ENCODE peak calls at places on chromosomes 4 and X, in nine cellular contexts. H is body of pancreas, Y is uterus, Z is ovary, K is prostate gland, Q is adrenal gland, M is K562, F is A549, J is upper lobe of left lung. A is an unnamed sample.

GRCh38 chr4:147924604-147925412 is 192.9 kb downstream of the ARHGAP10 start:
- DNase-seq in M (no peak), F (peak; percentile 4), J (no peak), Q (peak; percentile 27), Z (peak; percentile 35), H (peak; percentile 35), K (peak; percentile 32), Y (no peak), A (no peak)

GRCh38 chr4:29081230-29081955 is 1638.8 kb upstream of the PCDH7 start:
- DNase-seq in Z (no peak), Q (no peak), Y (no peak), M (no peak), J (no peak), H (no peak), K (no peak), F (no peak), A (no peak)

GRCh38 chrX:147917700-147918694 is 6.3 kb downstream of the FMR1 start:
- DNase-seq in Z (no peak), H (no peak), F (no peak), Y (no peak), M (no peak), Q (no peak), J (no peak), K (no peak), A (no peak)

GRCh38 chr4:77010841-77011354 is 61.3 kb downstream of the SEPTIN11 start:
- DNase-seq in K (no peak), F (no peak), H (no peak), M (no peak), Y (no peak), Z (no peak), J (no peak), Q (no peak), A (no peak)

GRCh38 chrX:153875391-153876111 is 10.4 kb downstream of the L1CAM start:
- DNase-seq in M (peak; percentile 86), Z (peak; percentile 69), F (peak; percentile 43), Q (peak; percentile 42), K (peak; percentile 17), Y (peak; percentile 54), J (peak; percentile 90), H (peak; percentile 33), A (peak; percentile 66)

GRCh38 chrX:24899391-24899790 is 116.4 kb downstream of the ARX start:
- DNase-seq in Z (no peak), Q (no peak), M (no peak), F (no peak), K (no peak), J (no peak), H (no peak), Y (no peak), A (no peak)

GRCh38 chr4:159008671-159009070 is 94.2 kb upstream of the RAPGEF2 start:
- DNase-seq in H (no peak), Z (no peak), J (no peak), Y (no peak), M (no peak), F (no peak), K (no peak), Q (no peak), A (no peak)

GRCh38 chrX:118727686-118728339 is 407 bp downstream of the IL13RA1 start:
- DNase-seq in K (peak; percentile 11), Y (peak; percentile 37), F (no peak), Z (peak; percentile 57), M (no peak), Q (peak; percentile 50), H (peak; percentile 52), J (peak; percentile 91), A (peak; percentile 60)

GRCh38 chr4:38139187-38139586 is 179.0 kb downstream of the PTTG2 start:
- DNase-seq in H (no peak), Z (no peak), Q (no peak), F (no peak), M (no peak), K (no peak), J (no peak), Y (no peak), A (no peak)

GRCh38 chr4:144353240-144353639 is 212.7 kb upstream of the GYPA start:
- DNase-seq in Y (no peak), F (no peak), Q (no peak), M (no peak), J (no peak), H (no peak), K (peak; percentile 65), Z (no peak), A (no peak)

GRCh38 chrX:129115104-129115503 is 408.2 kb downstream of the SMARCA1 start:
- DNase-seq in Y (no peak), J (no peak), Q (peak; percentile 13), M (peak; percentile 52), K (no peak), Z (no peak), H (peak; percentile 2), F (peak; percentile 13), A (no peak)

GRCh38 chr4:168955674-168956073 is 54.4 kb downstream of the CBR4 start:
- DNase-seq in J (no peak), F (no peak), Y (no peak), Q (no peak), K (no peak), Z (no peak), H (no peak), M (no peak), A (no peak)

GRCh38 chr4:127001898-127002297 is 630.9 kb upstream of the INTU start:
- DNase-seq in Z (no peak), Y (no peak), H (no peak), K (no peak), Q (no peak), J (no peak), M (no peak), F (no peak), A (no peak)

GRCh38 chrX:13092455-13092941 is 48.1 kb upstream of the FAM9C start:
- DNase-seq in F (no peak), Y (no peak), K (no peak), M (no peak), Q (peak; percentile 43), Z (no peak), J (no peak), H (peak; percentile 59), A (no peak)

GRCh38 chr4:108906006-108906405 is 143.2 kb upstream of the ETNPPL start:
- DNase-seq in Q (no peak), J (no peak), M (no peak), K (no peak), F (no peak), Z (no peak), Y (no peak), H (no peak), A (no peak)

DNA sequence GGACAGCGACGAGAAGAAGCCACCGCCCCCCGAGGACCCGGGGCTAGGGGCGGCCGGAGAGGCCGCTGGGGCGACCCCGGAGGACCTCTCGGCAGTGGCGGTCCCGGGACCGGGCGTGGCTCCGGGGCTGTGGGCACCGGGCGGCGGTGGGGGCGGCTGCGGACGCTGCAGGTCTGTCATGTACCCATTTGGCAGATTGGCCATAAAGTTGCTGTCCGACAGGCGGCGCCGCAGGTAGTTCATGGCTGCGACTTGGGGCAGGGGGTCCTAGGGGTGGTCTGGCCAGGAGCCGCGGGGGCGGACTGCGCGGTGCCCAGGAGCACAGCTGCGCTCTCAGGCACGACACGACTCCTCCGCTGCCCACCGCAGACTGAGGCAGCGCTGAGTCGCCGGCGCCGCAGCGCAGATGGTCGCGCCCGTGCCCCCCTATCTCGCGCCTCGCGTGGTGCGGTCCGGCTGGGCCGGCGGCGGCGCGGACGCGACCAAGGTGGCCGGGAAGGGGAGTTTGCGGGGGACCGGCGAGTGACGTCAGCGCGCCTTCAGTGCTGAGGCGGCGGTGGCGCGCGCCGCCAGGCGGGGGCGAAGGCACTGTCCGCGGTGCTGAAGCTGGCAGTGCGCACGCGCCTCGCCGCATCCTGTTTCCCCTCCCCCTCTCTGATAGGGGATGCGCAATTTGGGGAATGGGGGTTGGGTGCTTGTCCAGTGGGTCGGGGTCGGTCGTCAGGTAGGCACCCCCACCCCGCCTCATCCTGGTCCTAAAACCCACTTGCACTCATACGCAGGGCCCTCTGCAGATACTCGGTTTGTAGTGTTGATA is at the start of gene SYN1:
- DNase-seq in K (peak; percentile 54), J (peak; percentile 95), M (peak; percentile 96), Y (peak; percentile 79), H (peak; percentile 87), Q (peak; percentile 82), F (peak; percentile 64), Z (peak; percentile 88), A (peak; percentile 86)
- H3K4me3 ChIP-seq in K (peak within 1 kb of the TSS; percentile 9), J (peak within 1 kb of the TSS; percentile 44), M (peak within 1 kb of the TSS; percentile 43), Y (no peak within 1 kb of the TSS), H (no peak within 1 kb of the TSS), Q (no peak within 1 kb of the TSS), F (peak within 1 kb of the TSS; percentile 33), Z (peak within 1 kb of the TSS; percentile 18), A (peak within 1 kb of the TSS; percentile 43)

DNA sequence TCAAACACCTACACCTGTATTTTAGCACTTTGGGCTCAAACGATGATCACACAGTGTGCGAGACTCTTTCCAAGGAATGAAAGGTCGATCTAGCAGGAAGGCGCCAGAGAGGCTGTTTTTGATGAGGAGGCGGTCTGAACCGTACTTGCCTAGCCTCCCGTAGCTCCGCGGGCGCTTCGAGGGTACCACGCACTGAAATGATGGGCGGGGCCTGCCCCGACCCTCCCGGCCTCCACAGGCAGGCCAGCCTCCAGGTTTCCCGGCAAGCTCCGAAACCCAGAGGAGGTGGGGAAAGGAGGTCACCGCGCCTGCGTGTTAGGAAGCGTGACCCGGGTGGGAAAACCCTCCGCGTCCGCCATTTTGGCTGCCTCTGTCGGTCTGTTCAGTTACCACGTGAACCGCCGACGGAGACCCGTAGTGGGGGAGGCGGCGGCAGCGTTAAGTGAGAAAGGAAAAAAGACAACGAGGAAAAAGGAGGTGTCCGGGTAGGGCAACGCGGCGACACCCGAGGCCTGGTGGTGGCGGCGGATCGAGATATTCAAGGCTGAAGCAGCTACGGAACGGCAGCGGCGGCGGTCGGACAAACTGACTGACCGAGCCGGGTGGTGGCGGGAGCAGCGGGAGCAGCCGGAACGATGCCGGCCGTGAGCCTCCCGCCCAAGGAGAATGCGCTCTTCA is at the start of gene NAA15:
- DNase-seq in Z (peak; percentile 97), Y (peak; percentile 97), K (peak; percentile 96), H (peak; percentile 98), M (peak; percentile 94), J (peak; percentile 97), F (peak; percentile 84), Q (peak; percentile 98), A (peak; percentile 98)
- TF ChIP-seq POLR2A in Z (peak; percentile 80), Y (peak; percentile 83), K (peak; percentile 88), H (peak; percentile 94), M (peak; percentile 94), J (peak; percentile 59), F (peak; percentile 52), Q (peak; percentile 84), A (peak; percentile 90)

GRCh38 chr4:186714006-186714675 is 9.5 kb downstream of the FAT1 start:
- DNase-seq in F (no peak), K (no peak), Q (no peak), M (no peak), Z (no peak), H (no peak), Y (no peak), J (peak; percentile 24), A (no peak)
- TF ChIP-seq CTCF in F (no peak), K (no peak), Q (no peak), M (no peak), Z (no peak), H (no peak), Y (no peak), J (no peak), A (no peak)

DNA sequence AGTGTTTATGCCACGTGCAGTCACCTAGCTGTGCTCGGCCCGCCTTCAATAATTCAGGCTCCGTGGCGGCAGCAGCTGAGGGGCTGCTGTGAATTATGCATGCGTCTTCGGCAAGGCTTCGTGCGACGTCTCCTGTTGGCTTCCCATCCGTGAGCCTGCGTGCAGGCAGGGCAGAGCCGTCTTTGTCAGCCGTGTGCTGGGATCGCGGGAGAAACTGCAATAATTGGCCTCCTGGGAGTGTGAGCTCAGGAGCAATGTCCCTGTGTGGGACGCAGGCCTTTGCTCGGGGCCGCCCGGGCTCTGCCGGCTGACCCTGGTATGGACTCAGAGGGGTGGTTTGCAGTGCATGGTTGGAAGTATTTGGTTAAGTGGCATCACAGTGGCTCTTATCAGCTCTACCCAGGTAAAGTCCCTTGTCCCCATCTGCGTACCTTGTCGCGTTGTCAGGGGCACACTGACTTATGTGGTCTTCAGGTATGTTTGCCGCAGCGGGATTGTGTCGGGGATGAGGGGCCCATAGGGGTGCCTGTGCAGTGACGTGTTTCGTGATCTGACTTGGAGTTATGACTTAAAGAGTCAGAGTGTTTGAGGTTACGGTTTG is 34.5 kb upstream of the HGFAC start:
- DNase-seq in Y (peak; percentile 7), Q (no peak), M (no peak), J (peak; percentile 70), K (no peak), F (no peak), Z (peak; percentile 29), H (no peak), A (peak; percentile 30)
- H3K4me3 ChIP-seq in Y (no peak overlapping the region), Q (no peak overlapping the region), M (no peak overlapping the region), J (no peak overlapping the region), K (no peak overlapping the region), F (no peak overlapping the region), Z (no peak overlapping the region), H (no peak overlapping the region), A (no peak overlapping the region)